ENCODE peak calls at places on chromosome 21, in seven cellular contexts. I, P, X, Y, T, J and K are unnamed samples.

GRCh38 chr21:42411197-42411869 is 7.6 kb downstream of the UBASH3A start:
- DNase-seq in I (peak), P (no peak), X (peak), Y (no peak), T (peak), J (no peak), K (no peak)

GRCh38 chr21:15514073-15514946 is 215.5 kb upstream of the USP25 start:
- DNase-seq in I (no peak), P (peak), X (no peak), Y (no peak), T (peak), J (no peak), K (no peak)

GRCh38 chr21:43602277-43603229 is 56.7 kb downstream of the HSF2BP start:
- DNase-seq in I (no peak), P (no peak), X (no peak), Y (no peak), T (no peak), J (no peak), K (no peak)

GRCh38 chr21:43364261-43364510 is 62.7 kb downstream of the SIK1 start:
- DNase-seq in I (no peak), P (no peak), X (no peak), Y (no peak), T (no peak), J (no peak), K (no peak)

GRCh38 chr21:18517905-18518566 is 114.5 kb upstream of the TMPRSS15 start:
- DNase-seq in I (no peak), P (no peak), X (no peak), Y (no peak), T (no peak), J (no peak), K (no peak)

GRCh38 chr21:41009398-41010177 is 158.4 kb upstream of the BACE2 start:
- DNase-seq in I (no peak), P (no peak), X (peak), Y (no peak), T (no peak), J (no peak), K (no peak)

GRCh38 chr21:42975886-42976608 is 1.7 kb downstream of the PKNOX1 start:
- DNase-seq in I (no peak), P (no peak), X (no peak), Y (no peak), T (no peak), J (no peak), K (no peak)

GRCh38 chr21:43188712-43189151 is 19.9 kb downstream of the CRYAA start:
- DNase-seq in I (no peak), P (no peak), X (no peak), Y (no peak), T (no peak), J (no peak), K (no peak)

GRCh38 chr21:39022901-39023693 is 160.2 kb downstream of the PSMG1 start:
- DNase-seq in I (no peak), P (no peak), X (no peak), Y (no peak), T (peak), J (no peak), K (peak)

GRCh38 chr21:15508554-15508953 is 221.2 kb upstream of the USP25 start:
- DNase-seq in I (no peak), P (no peak), X (no peak), Y (no peak), T (no peak), J (no peak), K (no peak)

GRCh38 chr21:41709965-41710822 is 56.7 kb downstream of the RIPK4 start:
- DNase-seq in I (no peak), P (no peak), X (no peak), Y (no peak), T (no peak), J (no peak), K (no peak)

GRCh38 chr21:23452384-23453083 is 2154.7 kb downstream of the MRPL39 start:
- DNase-seq in I (no peak), P (no peak), X (no peak), Y (no peak), T (no peak), J (peak), K (peak)

GRCh38 chr21:17667256-17667655 is 54.6 kb upstream of the BTG3 start:
- DNase-seq in I (no peak), P (no peak), X (no peak), Y (no peak), T (no peak), J (no peak), K (peak)

GRCh38 chr21:31372176-31372765 is 28.2 kb upstream of the TIAM1 start:
- DNase-seq in I (no peak), P (no peak), X (no peak), Y (peak), T (no peak), J (no peak), K (no peak)

GRCh38 chr21:37219766-37220432 is 47.2 kb downstream of the VPS26C start:
- DNase-seq in I (no peak), P (no peak), X (no peak), Y (no peak), T (no peak), J (no peak), K (no peak)

GRCh38 chr21:33232640-33233039 is 2.9 kb downstream of the IFNAR2 start:
- DNase-seq in I (no peak), P (no peak), X (no peak), Y (no peak), T (peak), J (no peak), K (no peak)

GRCh38 chr21:33229099-33229775 is 501 bp upstream of the IFNAR2 start:
- DNase-seq in I (no peak), P (no peak), X (peak), Y (no peak), T (no peak), J (no peak), K (no peak)

GRCh38 chr21:33229776-33230517 is at the start of gene IFNAR2:
- DNase-seq in I (peak), P (no peak), X (peak), Y (peak), T (peak), J (peak), K (peak)

GRCh38 chr21:33230518-33231324 is 983 bp downstream of the IFNAR2 start:
- DNase-seq in I (peak), P (no peak), X (peak), Y (no peak), T (peak), J (no peak), K (peak)

DNA sequence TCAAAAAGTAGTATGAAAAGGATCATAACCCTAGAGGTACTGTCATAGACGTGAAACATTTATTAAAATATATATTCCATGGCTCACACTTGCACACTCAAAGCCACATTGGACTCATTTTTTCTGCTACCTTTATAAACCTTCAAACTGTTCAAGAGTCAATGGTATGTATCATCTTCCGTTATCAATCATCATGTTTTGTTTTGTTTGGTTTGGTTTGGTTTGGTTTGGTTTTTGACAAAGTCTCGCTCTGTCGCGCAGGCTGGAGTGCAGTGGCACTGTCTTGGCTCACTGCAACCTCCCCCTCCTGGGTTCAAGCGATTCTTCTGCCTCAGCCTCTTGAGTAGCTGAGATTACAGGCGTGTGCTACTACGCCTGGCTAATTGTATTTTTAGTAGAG is 1.8 kb downstream of the IFNAR2 start:
- DNase-seq in I (no peak), P (no peak), X (no peak), Y (no peak), T (no peak), J (no peak), K (no peak)
- TF ChIP-seq JUND in I (no peak), P (no peak), X (no peak), Y (no peak), T (no peak), J (no peak), K (no peak)

GRCh38 chr21:25496825-25497482 is 110.3 kb downstream of the MRPL39 start:
- DNase-seq in I (no peak), P (no peak), X (no peak), Y (no peak), T (no peak), J (no peak), K (no peak)
- TF ChIP-seq JUND in I (no peak), P (no peak), X (no peak), Y (no peak), T (no peak), J (no peak), K (no peak)

GRCh38 chr21:44702111-44702972 is 5.4 kb downstream of the KRTAP10-12 start:
- DNase-seq in I (no peak), P (no peak), X (peak), Y (no peak), T (no peak), J (no peak), K (no peak)
- TF ChIP-seq JUND in I (no peak), P (no peak), X (no peak), Y (no peak), T (no peak), J (no peak), K (no peak)

GRCh38 chr21:34034369-34035014 is 38.9 kb upstream of the MRPS6 start:
- DNase-seq in I (no peak), P (no peak), X (no peak), Y (no peak), T (peak), J (no peak), K (no peak)
- TF ChIP-seq JUND in I (no peak), P (no peak), X (no peak), Y (no peak), T (no peak), J (no peak), K (no peak)

GRCh38 chr21:32900814-32901213 is 124.9 kb upstream of the OLIG2 start:
- DNase-seq in I (no peak), P (no peak), X (no peak), Y (no peak), T (no peak), J (no peak), K (no peak)
- TF ChIP-seq JUND in I (no peak), P (no peak), X (no peak), Y (no peak), T (no peak), J (no peak), K (no peak)

DNA sequence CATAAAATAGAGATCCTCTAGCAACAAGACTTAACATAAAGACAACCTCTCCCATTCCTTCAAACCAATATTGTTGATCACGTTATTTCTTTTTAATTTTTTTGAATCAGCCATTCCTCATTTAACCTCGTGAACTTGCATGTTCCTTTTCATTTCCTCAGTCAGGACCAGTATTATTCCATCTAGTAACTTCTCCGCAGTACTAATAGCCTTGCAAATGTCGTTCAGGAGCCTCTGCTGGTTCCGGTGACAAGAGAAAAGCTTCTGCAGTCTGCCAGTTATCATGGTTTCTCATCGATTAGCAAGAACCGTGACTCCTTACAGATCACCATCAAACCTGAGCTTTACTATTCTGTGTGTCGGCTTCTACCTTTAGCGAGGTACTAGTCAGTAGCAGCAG is 3.0 kb downstream of the APP start:
- DNase-seq in I (no peak), P (no peak), X (no peak), Y (no peak), T (no peak), J (no peak), K (no peak)
- TF ChIP-seq JUND in I (no peak), P (no peak), X (no peak), Y (no peak), T (no peak), J (no peak), K (no peak)

GRCh38 chr21:26686278-26686677 is 113.2 kb upstream of the CYYR1 start:
- DNase-seq in I (no peak), P (no peak), X (peak), Y (no peak), T (no peak), J (no peak), K (peak)
- TF ChIP-seq JUND in I (no peak), P (no peak), X (no peak), Y (no peak), T (no peak), J (no peak), K (no peak)

DNA sequence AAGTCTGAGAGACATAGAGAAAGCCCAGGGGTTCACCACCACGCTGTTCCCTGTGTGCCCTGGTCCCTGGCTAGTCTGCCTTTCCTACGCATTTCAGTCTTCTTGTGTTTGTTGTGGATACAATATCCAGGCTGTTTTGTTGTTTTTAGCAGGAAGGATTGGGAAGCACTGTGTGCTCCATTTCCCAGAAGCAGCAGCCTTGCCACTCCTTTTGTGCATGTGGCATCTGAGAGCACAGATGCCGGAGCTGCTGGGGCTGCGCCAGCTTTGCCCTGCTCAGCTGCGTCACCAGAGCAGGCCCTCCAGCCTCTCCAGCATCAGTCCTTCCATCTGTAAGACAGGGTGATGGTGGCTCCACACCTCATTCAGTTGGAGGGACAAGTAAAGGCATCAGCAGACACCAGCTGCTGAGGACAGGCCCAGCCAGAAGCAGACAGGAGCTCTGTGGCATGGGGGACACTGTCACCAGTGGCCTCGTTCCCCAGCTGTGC is 94.4 kb upstream of the COL6A1 start:
- DNase-seq in I (no peak), P (no peak), X (peak), Y (no peak), T (no peak), J (no peak), K (no peak)
- TF ChIP-seq JUND in I (no peak), P (no peak), X (no peak), Y (no peak), T (no peak), J (no peak), K (no peak)